ENCODE peak calls at places on chromosomes 6 and 20, in five cellular contexts. V is MCF 10A; F is stimulated activated CD4-positive, alpha-beta T cell treated with anti-CD3 and anti-CD28 coated beads, Interleukin-12 subunit alpha, Interleukin-12 subunit beta, amount 100 ng/mL, for 4 hours; O is cardiac septum; M is amygdala. G is an unnamed sample.

GRCh38 chr20:62089393-62089792 is 23.7 kb upstream of the TAF4 start:
- DNase-seq in V (no peak), F (no peak), O (no peak), M (no peak), G (no peak)

GRCh38 chr6:130843575-130844320 is 16.5 kb downstream of the SMLR1 start:
- DNase-seq in V (peak; percentile 71), F (no peak), O (no peak), M (no peak), G (peak; percentile 23)

GRCh38 chr6:169970306-169970988 is 219.0 kb downstream of the ERMARD start:
- DNase-seq in V (no peak), F (no peak), O (peak; percentile 70), M (no peak), G (no peak)

GRCh38 chr6:107491059-107491609 is 1.2 kb downstream of the SOBP start:
- DNase-seq in V (no peak), F (peak; percentile 7), O (peak; percentile 82), M (peak; percentile 34), G (peak; percentile 9)

GRCh38 chr20:13250242-13250641 is 29.2 kb downstream of the ISM1 start:
- DNase-seq in V (no peak), F (no peak), O (no peak), M (no peak), G (no peak)

GRCh38 chr6:63636516-63636968 is 940 bp downstream of the PHF3 start:
- DNase-seq in V (peak; percentile 60), F (peak; percentile 52), O (peak; percentile 74), M (peak; percentile 47), G (peak; percentile 57)

GRCh38 chr6:53634184-53634631 is 31.3 kb downstream of the KLHL31 start:
- DNase-seq in V (no peak), F (no peak), O (no peak), M (no peak), G (no peak)

GRCh38 chr20:17612287-17612974 is 42.6 kb downstream of the DSTN start:
- DNase-seq in V (peak; percentile 33), F (no peak), O (no peak), M (no peak), G (peak; percentile 41)

GRCh38 chr6:3489961-3490621 is 33.2 kb upstream of the SLC22A23 start:
- DNase-seq in V (no peak), F (no peak), O (no peak), M (no peak), G (no peak)

GRCh38 chr6:126831461-126831860 is 287.0 kb upstream of the RSPO3 start:
- DNase-seq in V (no peak), F (no peak), O (no peak), M (no peak), G (no peak)

GRCh38 chr6:132830236-132830799 is 15.9 kb downstream of the RPS12 start:
- DNase-seq in V (peak; percentile 45), F (no peak), O (no peak), M (no peak), G (no peak)

GRCh38 chr6:149045404-149045803 is 272.1 kb upstream of the TAB2 start:
- DNase-seq in V (peak; percentile 12), F (no peak), O (no peak), M (no peak), G (no peak)

GRCh38 chr20:47964174-47964573 is 178.9 kb upstream of the SULF2 start:
- DNase-seq in V (no peak), F (no peak), O (no peak), M (no peak), G (no peak)

GRCh38 chr6:18262812-18263560 is 1.3 kb downstream of the DEK start:
- DNase-seq in V (peak; percentile 34), F (peak; percentile 31), O (no peak), M (no peak), G (peak; percentile 29)